ENCODE peak calls at places on chromosomes 5 and 9, in four cellular contexts. One of them, this sample, is unnamed.

GRCh38 chr9:100222674-100223073 is 123.6 kb downstream of the INVS start:
- DNase-seq in H54: no peak
- DNase-seq in activated CD4-positive, alpha-beta memory T cell treated with anti-CD3 and anti-CD28 coated beads, Interleukin-2, amount 10 ng/mL, durations not matched to agents 7 days and 5 days: no peak
- DNase-seq in transverse colon: no peak
- DNase-seq in this sample: no peak

GRCh38 chr9:134868751-134869553 is 11.7 kb upstream of the FCN2 start:
- DNase-seq in transverse colon: no peak
- DNase-seq in H54: no peak
- DNase-seq in activated CD4-positive, alpha-beta memory T cell treated with anti-CD3 and anti-CD28 coated beads, Interleukin-2, amount 10 ng/mL, durations not matched to agents 7 days and 5 days: no peak
- DNase-seq in this sample: no peak

GRCh38 chr9:104984121-104984520 is 56.2 kb upstream of the ABCA1 start:
- DNase-seq in transverse colon: no peak
- DNase-seq in activated CD4-positive, alpha-beta memory T cell treated with anti-CD3 and anti-CD28 coated beads, Interleukin-2, amount 10 ng/mL, durations not matched to agents 7 days and 5 days: no peak
- DNase-seq in H54: no peak
- DNase-seq in this sample: no peak

GRCh38 chr9:73736266-73736665 is 584.6 kb downstream of the ANXA1 start:
- DNase-seq in transverse colon: no peak
- DNase-seq in H54: no peak
- DNase-seq in activated CD4-positive, alpha-beta memory T cell treated with anti-CD3 and anti-CD28 coated beads, Interleukin-2, amount 10 ng/mL, durations not matched to agents 7 days and 5 days: no peak
- DNase-seq in this sample: no peak

GRCh38 chr5:113182658-113183344 is 206.2 kb downstream of the DCP2 start:
- DNase-seq in activated CD4-positive, alpha-beta memory T cell treated with anti-CD3 and anti-CD28 coated beads, Interleukin-2, amount 10 ng/mL, durations not matched to agents 7 days and 5 days: no peak
- DNase-seq in transverse colon: no peak
- DNase-seq in H54: no peak
- DNase-seq in this sample: no peak

GRCh38 chr5:17113174-17113941 is 104.1 kb upstream of the BASP1 start:
- DNase-seq in activated CD4-positive, alpha-beta memory T cell treated with anti-CD3 and anti-CD28 coated beads, Interleukin-2, amount 10 ng/mL, durations not matched to agents 7 days and 5 days: no peak
- DNase-seq in transverse colon: no peak
- DNase-seq in H54: no peak
- DNase-seq in this sample: no peak

GRCh38 chr5:103605277-103605676 is 42.7 kb upstream of the NUDT12 start:
- DNase-seq in H54: no peak
- DNase-seq in activated CD4-positive, alpha-beta memory T cell treated with anti-CD3 and anti-CD28 coated beads, Interleukin-2, amount 10 ng/mL, durations not matched to agents 7 days and 5 days: no peak
- DNase-seq in transverse colon: no peak
- DNase-seq in this sample: no peak

GRCh38 chr5:170121321-170121720 is 15.6 kb downstream of the FOXI1 start:
- DNase-seq in activated CD4-positive, alpha-beta memory T cell treated with anti-CD3 and anti-CD28 coated beads, Interleukin-2, amount 10 ng/mL, durations not matched to agents 7 days and 5 days: no peak
- DNase-seq in H54: no peak
- DNase-seq in transverse colon: no peak
- DNase-seq in this sample: no peak

GRCh38 chr5:114192108-114192507 is 169.8 kb upstream of the KCNN2 start:
- DNase-seq in activated CD4-positive, alpha-beta memory T cell treated with anti-CD3 and anti-CD28 coated beads, Interleukin-2, amount 10 ng/mL, durations not matched to agents 7 days and 5 days: no peak
- DNase-seq in transverse colon: no peak
- DNase-seq in H54: no peak
- DNase-seq in this sample: no peak

GRCh38 chr5:45691656-45692055 is 4.5 kb downstream of the HCN1 start:
- DNase-seq in H54: no peak
- DNase-seq in transverse colon: no peak
- DNase-seq in activated CD4-positive, alpha-beta memory T cell treated with anti-CD3 and anti-CD28 coated beads, Interleukin-2, amount 10 ng/mL, durations not matched to agents 7 days and 5 days: no peak
- DNase-seq in this sample: no peak

GRCh38 chr5:149434162-149435014 is 55.3 kb upstream of the IL17B start:
- DNase-seq in transverse colon: peak
- DNase-seq in H54: peak
- DNase-seq in activated CD4-positive, alpha-beta memory T cell treated with anti-CD3 and anti-CD28 coated beads, Interleukin-2, amount 10 ng/mL, durations not matched to agents 7 days and 5 days: peak
- DNase-seq in this sample: peak

GRCh38 chr9:38048319-38048969 is 20.6 kb downstream of the SHB start:
- DNase-seq in transverse colon: no peak
- DNase-seq in H54: no peak
- DNase-seq in activated CD4-positive, alpha-beta memory T cell treated with anti-CD3 and anti-CD28 coated beads, Interleukin-2, amount 10 ng/mL, durations not matched to agents 7 days and 5 days: no peak
- DNase-seq in this sample: no peak

GRCh38 chr9:86230858-86231257 is 28.6 kb downstream of the C9orf153 start:
- DNase-seq in transverse colon: no peak
- DNase-seq in activated CD4-positive, alpha-beta memory T cell treated with anti-CD3 and anti-CD28 coated beads, Interleukin-2, amount 10 ng/mL, durations not matched to agents 7 days and 5 days: no peak
- DNase-seq in H54: no peak
- DNase-seq in this sample: no peak

GRCh38 chr5:1666812-1667588 is 132.6 kb downstream of the MRPL36 start:
- DNase-seq in activated CD4-positive, alpha-beta memory T cell treated with anti-CD3 and anti-CD28 coated beads, Interleukin-2, amount 10 ng/mL, durations not matched to agents 7 days and 5 days: no peak
- DNase-seq in transverse colon: peak
- DNase-seq in H54: no peak
- DNase-seq in this sample: peak

GRCh38 chr5:36691993-36692392 is 85.6 kb downstream of the SLC1A3 start:
- DNase-seq in H54: no peak
- DNase-seq in transverse colon: no peak
- DNase-seq in activated CD4-positive, alpha-beta memory T cell treated with anti-CD3 and anti-CD28 coated beads, Interleukin-2, amount 10 ng/mL, durations not matched to agents 7 days and 5 days: no peak
- DNase-seq in this sample: no peak

GRCh38 chr9:127290666-127291065 is 26.1 kb downstream of the GARNL3 start:
- DNase-seq in transverse colon: no peak
- DNase-seq in H54: no peak
- DNase-seq in activated CD4-positive, alpha-beta memory T cell treated with anti-CD3 and anti-CD28 coated beads, Interleukin-2, amount 10 ng/mL, durations not matched to agents 7 days and 5 days: no peak
- DNase-seq in this sample: no peak

GRCh38 chr5:123950701-123951100 is 438.7 kb downstream of the CSNK1G3 start:
- DNase-seq in H54: no peak
- DNase-seq in activated CD4-positive, alpha-beta memory T cell treated with anti-CD3 and anti-CD28 coated beads, Interleukin-2, amount 10 ng/mL, durations not matched to agents 7 days and 5 days: no peak
- DNase-seq in transverse colon: no peak
- DNase-seq in this sample: no peak

GRCh38 chr9:120109242-120109641 is 470.7 kb downstream of the CDK5RAP2 start:
- DNase-seq in H54: peak
- DNase-seq in activated CD4-positive, alpha-beta memory T cell treated with anti-CD3 and anti-CD28 coated beads, Interleukin-2, amount 10 ng/mL, durations not matched to agents 7 days and 5 days: no peak
- DNase-seq in transverse colon: no peak
- DNase-seq in this sample: no peak

GRCh38 chr9:77194423-77194822 is 17.1 kb downstream of the VPS13A start:
- DNase-seq in activated CD4-positive, alpha-beta memory T cell treated with anti-CD3 and anti-CD28 coated beads, Interleukin-2, amount 10 ng/mL, durations not matched to agents 7 days and 5 days: no peak
- DNase-seq in H54: no peak
- DNase-seq in transverse colon: no peak
- DNase-seq in this sample: no peak

GRCh38 chr9:110252509-110253139 is 3.7 kb downstream of the TXN start:
- DNase-seq in H54: no peak
- DNase-seq in activated CD4-positive, alpha-beta memory T cell treated with anti-CD3 and anti-CD28 coated beads, Interleukin-2, amount 10 ng/mL, durations not matched to agents 7 days and 5 days: no peak
- DNase-seq in transverse colon: peak
- DNase-seq in this sample: no peak

GRCh38 chr9:38035873-38036272 is 33.2 kb downstream of the SHB start:
- DNase-seq in H54: peak
- DNase-seq in activated CD4-positive, alpha-beta memory T cell treated with anti-CD3 and anti-CD28 coated beads, Interleukin-2, amount 10 ng/mL, durations not matched to agents 7 days and 5 days: no peak
- DNase-seq in transverse colon: no peak
- DNase-seq in this sample: no peak

GRCh38 chr5:122653087-122654017 is 121.5 kb upstream of the SNX2 start:
- DNase-seq in H54: no peak
- DNase-seq in transverse colon: no peak
- DNase-seq in activated CD4-positive, alpha-beta memory T cell treated with anti-CD3 and anti-CD28 coated beads, Interleukin-2, amount 10 ng/mL, durations not matched to agents 7 days and 5 days: no peak
- DNase-seq in this sample: no peak

GRCh38 chr9:135552698-135553161 is 6.8 kb downstream of the OBP2A start:
- DNase-seq in activated CD4-positive, alpha-beta memory T cell treated with anti-CD3 and anti-CD28 coated beads, Interleukin-2, amount 10 ng/mL, durations not matched to agents 7 days and 5 days: no peak
- DNase-seq in H54: no peak
- DNase-seq in transverse colon: no peak
- DNase-seq in this sample: no peak

GRCh38 chr5:146751054-146751453 is 127.5 kb downstream of the PPP2R2B start:
- DNase-seq in transverse colon: no peak
- DNase-seq in activated CD4-positive, alpha-beta memory T cell treated with anti-CD3 and anti-CD28 coated beads, Interleukin-2, amount 10 ng/mL, durations not matched to agents 7 days and 5 days: no peak
- DNase-seq in H54: no peak
- DNase-seq in this sample: no peak

GRCh38 chr5:167982-168660 is 23.2 kb upstream of the LRRC14B start:
- DNase-seq in activated CD4-positive, alpha-beta memory T cell treated with anti-CD3 and anti-CD28 coated beads, Interleukin-2, amount 10 ng/mL, durations not matched to agents 7 days and 5 days: no peak
- DNase-seq in H54: peak
- DNase-seq in transverse colon: no peak
- DNase-seq in this sample: no peak

GRCh38 chr9:4850611-4851010 is 57.9 kb downstream of the RCL1 start:
- DNase-seq in H54: no peak
- DNase-seq in transverse colon: no peak
- DNase-seq in activated CD4-positive, alpha-beta memory T cell treated with anti-CD3 and anti-CD28 coated beads, Interleukin-2, amount 10 ng/mL, durations not matched to agents 7 days and 5 days: no peak
- DNase-seq in this sample: no peak

GRCh38 chr5:51138164-51138563 is 245.1 kb upstream of the ISL1 start:
- DNase-seq in H54: no peak
- DNase-seq in transverse colon: no peak
- DNase-seq in activated CD4-positive, alpha-beta memory T cell treated with anti-CD3 and anti-CD28 coated beads, Interleukin-2, amount 10 ng/mL, durations not matched to agents 7 days and 5 days: no peak
- DNase-seq in this sample: no peak

GRCh38 chr5:168055982-168056381 is 235.5 kb upstream of the WWC1 start:
- DNase-seq in H54: no peak
- DNase-seq in activated CD4-positive, alpha-beta memory T cell treated with anti-CD3 and anti-CD28 coated beads, Interleukin-2, amount 10 ng/mL, durations not matched to agents 7 days and 5 days: no peak
- DNase-seq in transverse colon: no peak
- DNase-seq in this sample: no peak

GRCh38 chr9:90872835-90873294 is 71.2 kb downstream of the SYK start:
- DNase-seq in activated CD4-positive, alpha-beta memory T cell treated with anti-CD3 and anti-CD28 coated beads, Interleukin-2, amount 10 ng/mL, durations not matched to agents 7 days and 5 days: no peak
- DNase-seq in H54: no peak
- DNase-seq in transverse colon: no peak
- DNase-seq in this sample: no peak

GRCh38 chr9:133944746-133945135 is 47.4 kb downstream of the VAV2 start:
- DNase-seq in activated CD4-positive, alpha-beta memory T cell treated with anti-CD3 and anti-CD28 coated beads, Interleukin-2, amount 10 ng/mL, durations not matched to agents 7 days and 5 days: no peak
- DNase-seq in H54: peak
- DNase-seq in transverse colon: no peak
- DNase-seq in this sample: no peak

GRCh38 chr9:86669442-86669841 is 277.9 kb downstream of the GAS1 start:
- DNase-seq in H54: no peak
- DNase-seq in activated CD4-positive, alpha-beta memory T cell treated with anti-CD3 and anti-CD28 coated beads, Interleukin-2, amount 10 ng/mL, durations not matched to agents 7 days and 5 days: no peak
- DNase-seq in transverse colon: no peak
- DNase-seq in this sample: no peak

GRCh38 chr9:113184089-113184488 is 33.3 kb downstream of the SLC31A2 start:
- DNase-seq in activated CD4-positive, alpha-beta memory T cell treated with anti-CD3 and anti-CD28 coated beads, Interleukin-2, amount 10 ng/mL, durations not matched to agents 7 days and 5 days: no peak
- DNase-seq in H54: no peak
- DNase-seq in transverse colon: no peak
- DNase-seq in this sample: no peak

GRCh38 chr5:33690736-33691135 is 201.1 kb downstream of the ADAMTS12 start:
- DNase-seq in transverse colon: no peak
- DNase-seq in H54: peak
- DNase-seq in activated CD4-positive, alpha-beta memory T cell treated with anti-CD3 and anti-CD28 coated beads, Interleukin-2, amount 10 ng/mL, durations not matched to agents 7 days and 5 days: no peak
- DNase-seq in this sample: no peak

GRCh38 chr5:149777382-149777781 is 47.3 kb downstream of the PPARGC1B start:
- DNase-seq in H54: no peak
- DNase-seq in transverse colon: no peak
- DNase-seq in activated CD4-positive, alpha-beta memory T cell treated with anti-CD3 and anti-CD28 coated beads, Interleukin-2, amount 10 ng/mL, durations not matched to agents 7 days and 5 days: no peak
- DNase-seq in this sample: no peak

This sample was measured in GM19239.